ENCODE peak calls at places on chromosomes 4 and X, in seven cellular contexts. P is hepatocyte; T is AG10803; H is fibroblast of lung; Q is astrocyte of the spinal cord; N is uterus; E is naive thymus-derived CD4-positive, alpha-beta T cell. G is an unnamed sample.

GRCh38 chrX:73213734-73214133 is 917 bp downstream of the NAP1L2 start:
- DNase-seq in P (no peak), T (no peak), H (no peak), Q (no peak), N (no peak), E (no peak), G (no peak)

GRCh38 chrX:110287605-110288004 is 30.3 kb downstream of the AMMECR1 start:
- DNase-seq in P (no peak), T (peak; percentile 47), H (no peak), Q (no peak), N (no peak), E (no peak), G (no peak)

GRCh38 chr4:148315049-148315448 is 127.2 kb downstream of the NR3C2 start:
- DNase-seq in P (no peak), T (peak; percentile 1), H (peak; percentile 93), Q (peak; percentile 72), N (no peak), E (no peak), G (no peak)

GRCh38 chrX:70253377-70254062 is 6.5 kb downstream of the P2RY4 start:
- DNase-seq in P (no peak), T (no peak), H (peak; percentile 39), Q (no peak), N (no peak), E (no peak), G (no peak)

GRCh38 chrX:102739642-102740041 is 19.1 kb downstream of the GPRASP3 start:
- DNase-seq in P (peak; percentile 15), T (no peak), H (peak; percentile 15), Q (peak; percentile 33), N (no peak), E (no peak), G (no peak)

GRCh38 chr4:98605216-98605615 is 53.2 kb downstream of the TSPAN5 start:
- DNase-seq in P (no peak), T (no peak), H (peak; percentile 67), Q (no peak), N (no peak), E (no peak), G (no peak)

GRCh38 chr4:16820304-16820703 is 78.1 kb downstream of the LDB2 start:
- DNase-seq in P (no peak), T (no peak), H (no peak), Q (no peak), N (no peak), E (no peak), G (no peak)

GRCh38 chr4:10704050-10704810 is 19.7 kb upstream of the CLNK start:
- DNase-seq in P (no peak), T (no peak), H (peak; percentile 65), Q (peak; percentile 65), N (no peak), E (no peak), G (no peak)

GRCh38 chr4:113604955-113605354 is 156.6 kb downstream of the CAMK2D start:
- DNase-seq in P (no peak), T (no peak), H (no peak), Q (no peak), N (no peak), E (no peak), G (no peak)

GRCh38 chr4:16669036-16669435 is 229.4 kb downstream of the LDB2 start:
- DNase-seq in P (no peak), T (peak; percentile 40), H (no peak), Q (no peak), N (peak; percentile 39), E (no peak), G (no peak)

GRCh38 chr4:64584981-64585557 is 175.8 kb upstream of the TECRL start:
- DNase-seq in P (peak; percentile 66), T (peak; percentile 39), H (peak; percentile 36), Q (peak; percentile 46), N (no peak), E (no peak), G (no peak)

GRCh38 chr4:31701256-31701655 is 981.1 kb downstream of the PCDH7 start:
- DNase-seq in P (no peak), T (no peak), H (no peak), Q (no peak), N (no peak), E (no peak), G (no peak)

GRCh38 chr4:123393696-123394095 is 2.9 kb upstream of the SPRY1 start:
- DNase-seq in P (no peak), T (no peak), H (no peak), Q (no peak), N (no peak), E (no peak), G (no peak)
- H3K4me3 ChIP-seq in P (no peak overlapping the region), T (no peak overlapping the region), H (peak overlapping the region; percentile 32), Q (no peak overlapping the region), N (no peak overlapping the region), E (no peak overlapping the region), G (no peak overlapping the region)

GRCh38 chr4:139018501-139018900 is 2.9 kb downstream of the NOCT start:
- DNase-seq in P (no peak), T (peak; percentile 22), H (peak; percentile 43), Q (no peak), N (no peak), E (no peak), G (no peak)
- H3K4me3 ChIP-seq in P (no peak overlapping the region), T (no peak overlapping the region), H (peak overlapping the region; percentile 10), Q (no peak overlapping the region), N (no peak overlapping the region), E (no peak overlapping the region), G (no peak overlapping the region)

DNA sequence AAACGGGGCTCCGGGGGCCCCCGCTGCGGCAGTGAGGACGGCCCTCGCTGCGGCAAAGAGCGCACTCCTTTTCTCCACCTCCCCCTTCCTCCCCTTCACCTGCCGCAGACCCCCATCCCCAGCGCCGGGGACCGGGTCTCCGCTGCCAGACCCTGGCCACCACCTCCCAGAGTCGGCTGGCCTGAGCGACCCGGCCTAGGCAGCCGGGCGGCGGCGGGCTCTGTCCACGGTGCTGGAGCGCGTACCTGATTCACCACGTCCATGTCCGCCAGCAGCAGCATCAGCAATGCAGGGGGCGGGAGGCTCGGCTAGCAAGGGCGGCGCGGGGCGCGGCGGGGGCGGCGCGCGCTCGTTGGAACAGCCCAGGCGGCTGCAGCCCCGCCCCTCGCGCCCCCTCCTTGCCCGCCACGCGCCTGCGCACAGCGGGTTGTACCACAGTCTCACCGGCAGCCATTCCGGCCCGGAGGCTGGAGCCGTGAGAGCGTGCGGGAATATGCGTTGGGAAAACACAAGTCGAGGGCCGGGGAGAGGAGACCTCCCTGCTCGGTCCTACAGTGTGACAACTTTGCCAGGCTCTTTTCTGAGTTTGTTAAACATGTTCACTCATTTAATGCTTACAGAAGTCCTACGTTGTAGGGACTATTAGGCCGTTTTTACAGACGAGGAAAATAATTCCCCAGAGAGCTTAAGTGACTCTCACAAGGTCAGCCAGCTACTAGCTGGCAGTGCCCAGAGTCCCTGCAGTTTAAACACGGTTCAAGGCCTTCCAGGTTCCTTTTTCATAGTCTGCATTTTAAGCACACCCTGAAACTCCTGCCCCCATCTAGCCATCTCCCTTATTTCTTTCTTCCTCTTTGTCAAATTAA is at the start of gene SYP:
- DNase-seq in P (peak; percentile 93), T (peak; percentile 82), H (peak; percentile 79), Q (peak; percentile 84), N (peak; percentile 86), E (peak; percentile 85), G (peak; percentile 89)
- H3K4me3 ChIP-seq in P (no peak within 1 kb of the TSS), T (peak within 1 kb of the TSS; percentile 49), H (no peak within 1 kb of the TSS), Q (peak within 1 kb of the TSS; percentile 13), N (peak within 1 kb of the TSS; percentile 10), E (peak within 1 kb of the TSS; percentile 50), G (no peak within 1 kb of the TSS)

DNA sequence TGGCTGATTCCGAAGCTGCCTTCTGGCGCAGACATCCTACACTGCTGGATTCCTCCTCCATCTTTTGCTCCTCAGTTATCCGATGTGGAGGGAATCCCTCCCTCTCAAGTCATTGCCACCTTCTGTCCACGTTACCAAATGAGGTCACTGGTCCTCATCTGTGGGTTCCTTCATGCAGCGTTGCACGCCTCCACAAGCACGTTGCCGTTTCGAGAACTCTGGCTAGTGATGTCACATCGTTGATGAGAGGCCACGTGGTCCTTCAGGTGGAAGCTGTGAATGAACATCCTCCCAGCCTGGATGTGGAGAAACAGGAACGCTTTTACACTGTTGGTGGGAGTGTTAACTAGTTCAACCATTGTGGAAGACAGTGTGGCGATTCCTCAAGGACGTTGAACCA is 323.2 kb downstream of the DHRSX start:
- DNase-seq in P (no peak), T (no peak), H (no peak), Q (no peak), N (no peak), E (no peak), G (no peak)
- H3K4me3 ChIP-seq in P (no peak overlapping the region), T (no peak overlapping the region), H (no peak overlapping the region), Q (no peak overlapping the region), N (no peak overlapping the region), E (no peak overlapping the region), G (no peak overlapping the region)

GRCh38 chrX:19122641-19123009 is 357 bp upstream of the ADGRG2 start:
- DNase-seq in P (no peak), T (no peak), H (no peak), Q (no peak), N (no peak), E (no peak), G (no peak)
- H3K4me3 ChIP-seq in P (no peak overlapping the region), T (no peak overlapping the region), H (no peak overlapping the region), Q (no peak overlapping the region), N (no peak overlapping the region), E (no peak overlapping the region), G (no peak overlapping the region)

GRCh38 chr4:174212061-174212460 is 71.4 kb downstream of the FBXO8 start:
- DNase-seq in P (no peak), T (no peak), H (no peak), Q (no peak), N (no peak), E (no peak), G (no peak)
- H3K4me3 ChIP-seq in P (peak overlapping the region; percentile 15), T (no peak overlapping the region), H (no peak overlapping the region), Q (no peak overlapping the region), N (no peak overlapping the region), E (no peak overlapping the region), G (no peak overlapping the region)

DNA sequence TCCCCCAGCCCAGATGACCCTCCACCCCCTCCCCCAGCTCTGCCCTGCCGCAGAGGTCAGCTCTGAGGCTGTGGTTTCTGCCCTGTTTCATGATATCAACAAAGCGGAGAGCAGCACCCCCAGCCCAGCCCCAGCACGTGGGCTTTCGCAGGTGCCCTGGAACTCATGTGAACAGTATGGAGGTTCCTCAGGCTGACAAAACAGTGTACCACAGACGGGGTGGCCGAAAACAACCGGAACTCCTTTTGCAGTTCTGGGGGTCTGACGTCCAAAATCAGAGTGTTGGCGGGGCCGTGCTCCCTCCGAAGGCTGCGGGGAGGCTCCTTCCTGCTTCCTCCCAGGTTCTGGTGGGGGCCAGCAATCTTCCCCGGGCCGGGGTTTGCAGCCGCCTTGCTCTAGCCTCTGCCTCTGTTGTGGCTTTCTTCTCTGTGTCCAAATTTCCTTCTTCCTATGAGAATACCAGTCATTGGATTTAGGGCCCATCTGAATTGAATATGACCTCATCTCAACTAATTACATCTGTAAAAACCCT is 7.9 kb upstream of the PSAPL1 start:
- DNase-seq in P (no peak), T (no peak), H (no peak), Q (no peak), N (no peak), E (no peak), G (no peak)
- H3K4me3 ChIP-seq in P (no peak overlapping the region), T (no peak overlapping the region), H (no peak overlapping the region), Q (no peak overlapping the region), N (no peak overlapping the region), E (no peak overlapping the region), G (no peak overlapping the region)